ENCODE peak calls at places on chromosomes 1 and 21, in eight cellular contexts. C is epithelial cell of esophagus, L is GM12864, B is cardiac muscle cell, A is H1, P is HFF-Myc, I is endothelial cell, T is heart left ventricle. G is an unnamed sample.

GRCh38 chr21:35414511-35415139 is 365.5 kb upstream of the RUNX1 start:
- DNase-seq in B (no peak), A (no peak), T (no peak), L (no peak), C (no peak), P (no peak), I (no peak), G (no peak)

GRCh38 chr1:109499661-109500536 is 6.0 kb downstream of the CYB561D1 start:
- DNase-seq in T (no peak), C (peak), B (peak), A (no peak), P (no peak), L (no peak), I (peak), G (peak)

GRCh38 chr1:171817511-171818265 is 23.6 kb upstream of the DNM3 start:
- DNase-seq in L (no peak), T (no peak), A (no peak), P (peak), B (no peak), C (peak), I (no peak), G (no peak)

GRCh38 chr1:152501704-152502103 is 8.9 kb upstream of the LCE5A start:
- DNase-seq in I (no peak), C (peak), T (no peak), A (no peak), L (no peak), B (no peak), P (no peak), G (no peak)

GRCh38 chr21:34845521-34846213 is 176.9 kb downstream of the CLIC6 start:
- DNase-seq in T (no peak), I (no peak), L (peak), P (no peak), C (peak), B (no peak), A (no peak), G (no peak)

GRCh38 chr21:43639470-43640178 is 19.7 kb downstream of the HSF2BP start:
- DNase-seq in A (no peak), P (no peak), L (no peak), T (no peak), I (no peak), B (no peak), C (peak), G (no peak)

GRCh38 chr1:51976831-51977602 is 13.5 kb downstream of the RAB3B start:
- DNase-seq in A (no peak), T (no peak), L (no peak), I (no peak), P (no peak), B (no peak), C (no peak), G (no peak)

GRCh38 chr1:55887103-55887712 is 672.0 kb upstream of the USP24 start:
- DNase-seq in I (no peak), C (no peak), T (no peak), L (no peak), P (no peak), A (no peak), B (no peak), G (no peak)

GRCh38 chr1:202189919-202190715 is 3.5 kb upstream of the LGR6 start:
- DNase-seq in L (no peak), B (peak), I (peak), A (no peak), C (no peak), T (no peak), P (no peak), G (no peak)

GRCh38 chr1:228338521-228339051 is 68.0 kb downstream of the TRIM11 start:
- DNase-seq in C (no peak), A (no peak), P (no peak), B (no peak), L (no peak), T (peak), I (no peak), G (peak)

GRCh38 chr1:58815069-58815679 is 31.3 kb upstream of the JUN start:
- DNase-seq in B (no peak), A (peak), T (peak), C (peak), I (peak), P (peak), L (peak), G (peak)

GRCh38 chr1:79603862-79604261 is 597.3 kb upstream of the ADGRL4 start:
- DNase-seq in T (no peak), B (no peak), C (peak), A (no peak), I (no peak), P (peak), L (no peak), G (no peak)

GRCh38 chr1:10387611-10388386 is 11.1 kb upstream of the PGD start:
- DNase-seq in C (peak), A (no peak), I (no peak), P (no peak), B (no peak), L (no peak), T (peak), G (peak)

GRCh38 chr1:237000191-237000590 is 4.0 kb downstream of the MT1HL1 start:
- DNase-seq in L (no peak), T (no peak), A (no peak), B (no peak), P (no peak), C (no peak), I (no peak), G (no peak)

GRCh38 chr1:172533511-172534116 is 664 bp downstream of the SUCO start:
- DNase-seq in I (peak), T (peak), B (peak), P (no peak), C (peak), A (no peak), L (no peak), G (peak)

GRCh38 chr1:63773815-63774616 is at the start of gene ROR1:
- DNase-seq in A (peak), P (peak), I (peak), T (peak), C (peak), B (peak), L (no peak), G (peak)

GRCh38 chr1:97365026-97365425 is 555.8 kb downstream of the DPYD start:
- DNase-seq in L (no peak), A (no peak), B (no peak), P (no peak), T (no peak), I (no peak), C (peak), G (no peak)

GRCh38 chr1:172948457-172948856 is 102.3 kb downstream of the TNFSF18 start:
- DNase-seq in L (no peak), A (no peak), I (no peak), T (no peak), P (peak), C (peak), B (no peak), G (no peak)

GRCh38 chr1:36350659-36351171 is 27.3 kb upstream of the EVA1B start:
- DNase-seq in A (no peak), C (peak), B (no peak), I (no peak), P (no peak), T (no peak), L (no peak), G (no peak)

GRCh38 chr1:62229932-62230331 is 35.3 kb downstream of the L1TD1 start:
- DNase-seq in L (no peak), I (no peak), A (no peak), T (no peak), P (no peak), B (peak), C (no peak), G (no peak)

GRCh38 chr1:86380257-86380861 is 15.8 kb downstream of the ODF2L start:
- DNase-seq in P (peak), I (no peak), C (peak), T (no peak), B (peak), A (no peak), L (no peak), G (no peak)

GRCh38 chr1:75970631-75971030 is 38.4 kb upstream of the ASB17 start:
- DNase-seq in B (no peak), P (no peak), C (peak), T (no peak), L (no peak), A (no peak), I (no peak), G (no peak)

GRCh38 chr1:192831706-192832355 is 23.0 kb downstream of the RGS2 start:
- DNase-seq in I (no peak), L (no peak), P (no peak), B (no peak), C (peak), T (no peak), A (no peak), G (no peak)

GRCh38 chr1:85681087-85681486 is 27.1 kb downstream of the ZNHIT6 start:
- DNase-seq in C (no peak), P (peak), B (no peak), T (no peak), L (no peak), A (no peak), I (no peak), G (no peak)

GRCh38 chr21:18443686-18444085 is 40.1 kb upstream of the TMPRSS15 start:
- DNase-seq in I (no peak), T (no peak), P (no peak), A (no peak), C (no peak), L (no peak), B (no peak), G (no peak)

GRCh38 chr1:97164276-97164639 is 442.7 kb downstream of the PTBP2 start:
- DNase-seq in C (no peak), A (no peak), L (no peak), B (no peak), P (no peak), I (no peak), T (no peak), G (no peak)

GRCh38 chr1:984476-984814 is 2.6 kb upstream of the PERM1 start:
- DNase-seq in T (no peak), P (no peak), I (no peak), C (no peak), B (no peak), L (no peak), A (no peak), G (no peak)

GRCh38 chr1:156860113-156860638 is 489 bp upstream of the NTRK1 start:
- DNase-seq in T (peak), C (peak), I (peak), A (no peak), P (no peak), L (no peak), B (peak), G (peak)

DNA sequence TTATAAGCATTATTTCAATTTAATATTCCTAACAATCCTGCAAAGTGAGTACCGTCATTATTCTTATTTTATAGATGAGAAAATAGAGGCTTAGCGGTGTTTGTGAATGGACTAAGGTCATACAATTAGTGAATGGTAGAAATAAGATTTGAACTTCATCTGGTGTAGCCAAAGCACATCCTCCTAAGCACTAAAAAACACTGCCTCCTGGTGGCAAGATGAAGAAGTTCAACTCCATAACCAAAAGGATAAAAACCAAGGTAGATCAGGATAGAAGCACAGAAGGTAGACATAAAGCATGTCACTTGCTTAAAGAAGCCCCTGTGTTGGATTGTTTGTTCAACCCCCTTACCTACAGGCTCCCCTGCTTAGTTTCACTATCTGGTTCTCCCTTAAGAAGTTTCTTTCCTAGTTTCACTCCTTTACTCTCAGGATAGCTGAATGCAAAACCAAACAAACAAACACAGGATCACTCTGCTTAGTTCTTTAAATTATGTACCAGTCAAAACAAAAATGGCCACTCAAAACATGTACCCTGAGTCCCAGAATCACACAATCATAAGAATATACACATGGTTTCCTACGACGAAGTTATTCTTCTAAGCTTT is 12.7 kb upstream of the AIM2 start:
- DNase-seq in A (no peak), T (no peak), B (no peak), L (no peak), C (no peak), P (no peak), I (no peak), G (no peak)
- TF ChIP-seq CTCF in A (peak), T (peak), B (peak), L (peak), C (peak), P (peak), I (peak), G (peak)

DNA sequence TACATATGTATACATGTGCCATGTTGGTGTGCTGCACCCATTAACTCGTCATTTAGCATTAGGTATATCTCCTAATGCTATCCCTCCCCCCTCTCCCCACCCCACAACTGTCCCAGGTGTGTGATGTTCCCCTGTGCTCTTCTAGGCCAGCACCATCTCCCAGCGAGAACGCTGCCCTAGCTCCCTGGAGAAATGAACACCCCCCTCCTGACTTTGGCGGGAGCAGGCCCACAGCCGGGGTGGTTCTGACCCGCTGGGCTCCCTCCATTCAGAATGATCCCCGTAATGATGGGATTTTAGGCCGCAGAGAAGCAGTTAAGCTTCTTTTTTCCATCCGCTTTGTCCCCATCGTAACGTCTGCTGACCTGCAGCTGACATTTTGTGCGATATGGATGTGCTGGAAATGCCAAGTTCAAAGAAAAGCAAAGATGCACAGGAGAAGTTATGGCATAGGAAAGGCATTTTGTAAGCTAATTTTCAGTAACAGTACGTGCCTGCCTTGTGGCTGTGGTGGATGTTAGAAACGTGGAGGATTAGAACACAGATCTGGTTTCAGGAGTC is 39.3 kb downstream of the ELK4 start:
- DNase-seq in I (no peak), A (no peak), B (no peak), C (no peak), L (no peak), T (no peak), P (no peak), G (no peak)
- TF ChIP-seq CTCF in I (no peak), A (no peak), B (no peak), C (no peak), L (no peak), T (no peak), P (no peak), G (no peak)

DNA sequence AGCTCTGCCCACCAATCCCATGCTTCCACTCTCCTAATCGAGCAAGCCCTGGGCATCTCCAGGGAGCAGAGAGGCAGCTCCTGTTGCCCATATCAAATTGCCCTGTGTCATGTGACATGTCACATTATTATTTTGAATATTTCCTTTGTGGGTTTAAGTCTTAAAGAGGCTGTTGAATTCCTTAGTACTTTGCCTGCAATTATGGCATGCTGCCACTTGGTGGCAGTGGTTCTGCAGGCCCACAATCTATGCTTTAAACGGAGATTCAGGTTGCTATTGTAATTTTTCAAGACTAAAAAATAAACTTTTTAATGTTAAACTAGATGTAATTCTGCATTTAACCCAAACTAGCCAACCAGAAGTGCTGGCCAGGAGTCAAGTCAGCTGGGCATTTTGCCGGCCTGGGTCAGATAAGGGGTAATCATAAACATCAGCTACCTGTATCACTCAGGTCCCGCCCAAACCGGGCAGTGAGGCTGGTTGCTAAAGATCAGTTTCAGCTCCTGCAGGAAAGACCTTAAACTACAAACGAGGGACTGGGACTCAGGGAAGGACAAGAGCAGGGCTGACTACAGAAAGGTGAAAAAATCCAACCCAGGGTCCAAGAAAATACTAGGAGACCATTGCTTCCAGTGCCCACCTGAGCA is 37.3 kb upstream of the ARHGEF16 start:
- DNase-seq in A (no peak), P (no peak), T (no peak), L (no peak), B (no peak), I (no peak), C (no peak), G (no peak)
- TF ChIP-seq CTCF in A (peak), P (peak), T (peak), L (peak), B (peak), I (peak), C (peak), G (peak)

DNA sequence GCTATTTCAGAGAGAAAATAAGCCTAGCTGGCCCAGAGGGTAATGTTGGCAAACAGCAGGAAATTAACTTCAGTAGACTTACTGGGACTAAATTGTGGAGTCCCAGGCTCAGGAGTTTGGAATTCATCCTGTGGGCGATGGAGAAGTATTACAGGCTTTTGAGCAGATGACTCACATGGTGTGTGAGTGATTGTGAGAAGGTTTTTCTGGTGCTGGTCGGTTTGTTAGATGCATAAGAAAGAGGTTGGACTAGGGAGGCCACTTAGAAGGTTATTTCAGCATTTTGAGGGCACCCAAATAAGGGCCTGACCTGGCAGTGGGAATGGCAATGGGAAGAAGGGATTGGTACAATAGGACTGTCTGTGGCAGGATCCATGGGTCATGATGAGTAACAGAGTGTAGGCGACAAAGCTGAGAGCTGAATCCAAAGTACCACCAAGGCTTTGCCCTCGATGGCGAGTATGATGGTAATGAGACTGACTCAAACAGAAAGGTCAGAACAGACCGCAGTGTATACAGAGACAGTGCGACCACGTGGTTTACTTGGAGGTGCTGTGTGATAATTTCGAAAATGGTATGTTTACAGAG is 69.2 kb upstream of the KIF26B start:
- DNase-seq in B (no peak), T (no peak), L (no peak), I (no peak), C (peak), A (no peak), P (peak), G (no peak)
- TF ChIP-seq CTCF in B (no peak), T (no peak), L (no peak), I (no peak), C (peak), A (no peak), P (no peak), G (no peak)

GRCh38 chr1:180863158-180863775 is 49.4 kb upstream of the KIAA1614 start:
- DNase-seq in L (no peak), P (peak), I (peak), B (peak), A (no peak), C (peak), T (no peak), G (no peak)
- TF ChIP-seq CTCF in L (peak), P (peak), I (peak), B (peak), A (peak), C (peak), T (peak), G (peak)

DNA sequence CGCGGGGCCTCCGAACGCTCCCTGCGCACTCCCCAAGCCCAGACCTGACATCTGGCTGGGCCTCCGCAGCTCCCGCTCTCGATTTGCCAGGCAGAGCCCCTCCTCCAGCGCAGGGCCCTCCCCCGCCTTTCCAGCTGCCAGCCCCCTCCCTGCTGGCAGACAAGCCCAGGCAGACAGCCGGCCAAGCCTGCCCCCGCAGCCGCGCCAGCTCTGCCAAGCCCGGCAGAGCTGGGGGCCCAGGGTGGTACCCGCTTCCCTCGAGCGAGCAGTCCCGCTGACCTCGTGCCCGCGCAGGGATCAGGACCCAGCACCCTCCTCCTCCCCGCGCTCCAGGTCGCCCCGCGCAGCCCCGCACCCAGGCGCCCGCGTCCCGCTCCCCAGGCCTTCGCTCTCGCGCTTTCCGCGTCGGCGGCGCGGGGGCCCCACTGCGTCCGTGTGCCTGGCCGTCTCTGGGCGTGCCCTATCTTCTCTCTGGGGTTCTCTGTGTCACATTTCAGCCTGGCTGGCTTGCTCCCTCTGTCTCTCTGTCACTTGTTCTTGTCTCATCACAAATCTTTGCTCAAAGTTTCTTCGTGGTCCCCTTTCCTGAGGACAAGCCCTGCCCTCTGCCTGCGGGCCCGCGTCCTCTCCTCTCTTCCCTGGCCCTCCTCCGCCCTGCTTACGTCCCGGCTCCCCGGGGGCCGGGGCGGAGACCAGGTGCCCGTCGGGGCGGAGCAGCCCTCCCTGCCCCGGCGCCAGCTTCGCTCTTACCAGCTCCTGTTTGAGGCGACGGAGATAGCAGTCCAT is 566 bp downstream of the INKA2 start:
- DNase-seq in L (no peak), T (peak), P (no peak), C (peak), A (no peak), I (peak), B (peak), G (peak)
- TF ChIP-seq CTCF in L (no peak), T (no peak), P (no peak), C (no peak), A (no peak), I (no peak), B (no peak), G (no peak)

GRCh38 chr1:81209471-81209870 is 591.3 kb upstream of the ADGRL2 start:
- DNase-seq in I (no peak), T (no peak), P (no peak), A (no peak), B (no peak), C (no peak), L (no peak), G (no peak)
- TF ChIP-seq CTCF in I (no peak), T (no peak), P (no peak), A (no peak), B (no peak), C (no peak), L (no peak), G (no peak)

G was measured in glutamatergic neuron.